ENCODE peak calls at places on chromosome 6, in four cellular contexts. G is right cardiac atrium, S is NCI-H1092 treated with DMSO at 0.1 percent for 48 hours, Y is foreskin fibroblast. T is an unnamed sample.

GRCh38 chr6:25927721-25928359 is 2.7 kb downstream of the SLC17A2 start:
- DNase-seq in G (no peak), S (no peak), Y (peak), T (no peak)

GRCh38 chr6:154392561-154392960 is 36.0 kb upstream of the IPCEF1 start:
- DNase-seq in G (no peak), S (no peak), Y (no peak), T (no peak)

GRCh38 chr6:113976806-113977205 is 5.9 kb upstream of the HDAC2 start:
- DNase-seq in G (no peak), S (no peak), Y (no peak), T (no peak)

GRCh38 chr6:84346372-84346771 is 118.9 kb upstream of the CEP162 start:
- DNase-seq in G (no peak), S (no peak), Y (peak), T (no peak)

GRCh38 chr6:90251295-90251992 is 45.2 kb downstream of the BACH2 start:
- DNase-seq in G (no peak), S (no peak), Y (no peak), T (no peak)

GRCh38 chr6:43720999-43721398 is 33.4 kb upstream of the MRPS18A start:
- DNase-seq in G (no peak), S (no peak), Y (no peak), T (no peak)

GRCh38 chr6:36436466-36436865 is 6.2 kb downstream of the PXT1 start:
- DNase-seq in G (no peak), S (no peak), Y (peak), T (no peak)

GRCh38 chr6:87277123-87277522 is 45.3 kb upstream of the SMIM8 start:
- DNase-seq in G (no peak), S (no peak), Y (no peak), T (no peak)

GRCh38 chr6:9842004-9842720 is 572.7 kb downstream of the TFAP2A start:
- DNase-seq in G (no peak), S (no peak), Y (no peak), T (no peak)

GRCh38 chr6:170290306-170291128 is at the start of gene DLL1:
- DNase-seq in G (peak), S (peak), Y (peak), T (peak)

GRCh38 chr6:4323322-4323721 is 187.9 kb upstream of the ECI2 start:
- DNase-seq in G (no peak), S (no peak), Y (no peak), T (no peak)

GRCh38 chr6:1670711-1671462 is 61.2 kb downstream of the FOXC1 start:
- DNase-seq in G (no peak), S (no peak), Y (no peak), T (no peak)